ENCODE peak calls at places on chromosome 7, in seven cellular contexts. I is SHP77, N is heart right ventricle, Y is ACHN, X is nucleus accumbens, A is PC-9, C is caudate nucleus. P is an unnamed sample.

GRCh38 chr7:151137841-151138540 is 29.5 kb downstream of the GBX1 start:
- DNase-seq in I (no peak), N (no peak), Y (no peak), X (no peak), A (no peak), C (no peak), P (no peak)

GRCh38 chr7:115940462-115941060 is 90.0 kb downstream of the TFEC start:
- DNase-seq in A (no peak), C (no peak), N (no peak), I (no peak), Y (no peak), X (no peak), P (no peak)

GRCh38 chr7:121908042-121908441 is 35.1 kb downstream of the PTPRZ1 start:
- DNase-seq in C (no peak), A (no peak), Y (no peak), X (no peak), I (no peak), N (no peak), P (no peak)

GRCh38 chr7:128963327-128963757 is 25.6 kb downstream of the IRF5 start:
- DNase-seq in Y (peak), N (no peak), A (no peak), X (no peak), I (no peak), C (no peak), P (no peak)

GRCh38 chr7:139775829-139776266 is 1.9 kb downstream of the HIPK2 start:
- DNase-seq in C (peak), X (peak), N (no peak), Y (peak), A (peak), I (peak), P (peak)

GRCh38 chr7:91567111-91568012 is 303.1 kb downstream of the FZD1 start:
- DNase-seq in A (no peak), Y (no peak), X (peak), C (peak), I (no peak), N (no peak), P (no peak)

GRCh38 chr7:117269417-117269816 is 53.4 kb downstream of the WNT2 start:
- DNase-seq in Y (peak), A (no peak), N (no peak), X (no peak), C (no peak), I (no peak), P (no peak)

GRCh38 chr7:23712368-23713284 is 2.6 kb downstream of the STK31 start:
- DNase-seq in Y (peak), X (no peak), I (peak), N (no peak), A (no peak), C (no peak), P (peak)

GRCh38 chr7:155864271-155864985 is 52.2 kb upstream of the SHH start:
- DNase-seq in I (no peak), X (no peak), A (no peak), C (no peak), N (no peak), Y (no peak), P (no peak)

GRCh38 chr7:97022451-97023306 is 2.0 kb downstream of the DLX5 start:
- DNase-seq in I (no peak), A (no peak), Y (no peak), N (no peak), C (no peak), X (no peak), P (no peak)

GRCh38 chr7:36280840-36281812 is 108.5 kb upstream of the ANLN start:
- DNase-seq in I (no peak), C (peak), X (peak), N (peak), Y (peak), A (peak), P (peak)

GRCh38 chr7:124856299-124856888 is 73.2 kb downstream of the POT1 start:
- DNase-seq in N (no peak), C (no peak), X (no peak), I (no peak), A (peak), Y (peak), P (no peak)

GRCh38 chr7:30084195-30084594 is 50.6 kb upstream of the MTURN start:
- DNase-seq in A (no peak), N (no peak), I (no peak), Y (no peak), X (no peak), C (no peak), P (no peak)

GRCh38 chr7:14891289-14891688 is 11.3 kb downstream of the DGKB start:
- DNase-seq in C (no peak), N (no peak), X (no peak), I (no peak), Y (no peak), A (no peak), P (no peak)

GRCh38 chr7:23600251-23600650 is 3.1 kb downstream of the CCDC126 start:
- DNase-seq in I (no peak), N (no peak), Y (no peak), C (no peak), A (no peak), X (no peak), P (no peak)

P was measured in NCI-H1092.